ENCODE peak calls at places on chromosomes 1 and 21, in six cellular contexts. W, K, L, X, M and J are unnamed samples.

GRCh38 chr1:170791941-170792340 is 128.0 kb downstream of the PRRX1 start:
- DNase-seq in W (no peak), K (no peak), L (no peak), X (no peak), M (peak), J (peak)

GRCh38 chr1:107927815-107928214 is 37.2 kb downstream of the VAV3 start:
- DNase-seq in W (no peak), K (no peak), L (no peak), X (no peak), M (no peak), J (no peak)

GRCh38 chr1:11147371-11147770 is 41.8 kb upstream of the ANGPTL7 start:
- DNase-seq in W (no peak), K (no peak), L (no peak), X (no peak), M (no peak), J (peak)

GRCh38 chr1:163668472-163668871 is 346.7 kb downstream of the NUF2 start:
- DNase-seq in W (no peak), K (no peak), L (no peak), X (no peak), M (no peak), J (no peak)

GRCh38 chr1:196437671-196438070 is 170.6 kb downstream of the KCNT2 start:
- DNase-seq in W (no peak), K (no peak), L (no peak), X (no peak), M (no peak), J (no peak)

GRCh38 chr1:85327759-85328158 is 51.3 kb upstream of the BCL10 start:
- DNase-seq in W (no peak), K (no peak), L (no peak), X (no peak), M (no peak), J (no peak)

GRCh38 chr1:31814631-31815306 is 1.1 kb downstream of the SPOCD1 start:
- DNase-seq in W (no peak), K (no peak), L (no peak), X (no peak), M (peak), J (no peak)

GRCh38 chr1:54885863-54886723 is 902 bp downstream of the DHCR24 start:
- DNase-seq in W (peak), K (no peak), L (peak), X (no peak), M (peak), J (no peak)

GRCh38 chr1:26839779-26840178 is 13.3 kb downstream of the ZDHHC18 start:
- DNase-seq in W (no peak), K (no peak), L (no peak), X (no peak), M (no peak), J (no peak)

GRCh38 chr1:175479521-175480342 is 263.7 kb downstream of the TNR start:
- DNase-seq in W (no peak), K (no peak), L (peak), X (no peak), M (no peak), J (no peak)

GRCh38 chr1:220430059-220430458 is 97.9 kb upstream of the MARK1 start:
- DNase-seq in W (peak), K (no peak), L (peak), X (no peak), M (peak), J (no peak)

GRCh38 chr1:169486281-169486904 is 649 bp upstream of the SLC19A2 start:
- DNase-seq in W (peak), K (no peak), L (no peak), X (peak), M (peak), J (peak)

GRCh38 chr1:114320586-114320985 is 166.9 kb upstream of the SYT6 start:
- DNase-seq in W (no peak), K (no peak), L (peak), X (no peak), M (peak), J (peak)

GRCh38 chr1:103160281-103160680 is 52.0 kb upstream of the COL11A1 start:
- DNase-seq in W (no peak), K (no peak), L (peak), X (no peak), M (no peak), J (no peak)

GRCh38 chr1:220734571-220735326 is 13.4 kb upstream of the MTARC2 start:
- DNase-seq in W (no peak), K (no peak), L (peak), X (no peak), M (peak), J (peak)

GRCh38 chr1:55378582-55378981 is 163.4 kb upstream of the USP24 start:
- DNase-seq in W (peak), K (no peak), L (peak), X (no peak), M (peak), J (no peak)

GRCh38 chr1:208004851-208005250 is 93.9 kb upstream of the CD34 start:
- DNase-seq in W (no peak), K (no peak), L (no peak), X (no peak), M (peak), J (peak)

GRCh38 chr1:6077506-6077905 is 31.8 kb downstream of the KCNAB2 start:
- DNase-seq in W (peak), K (no peak), L (no peak), X (no peak), M (no peak), J (no peak)

GRCh38 chr1:39141925-39142324 is 62.6 kb upstream of the MACF1 start:
- DNase-seq in W (peak), K (no peak), L (no peak), X (no peak), M (peak), J (peak)

GRCh38 chr1:149844096-149844495 is 55.3 kb upstream of the BOLA1 start:
- DNase-seq in W (no peak), K (no peak), L (peak), X (peak), M (peak), J (peak)

GRCh38 chr1:100358210-100358609 is 5.9 kb downstream of the CDC14A start:
- DNase-seq in W (peak), K (no peak), L (no peak), X (peak), M (no peak), J (no peak)

GRCh38 chr21:31180256-31181088 is 142.2 kb upstream of the KRTAP19-8 start:
- DNase-seq in W (peak), K (no peak), L (peak), X (peak), M (peak), J (peak)

GRCh38 chr1:67460648-67461500 is 30.7 kb upstream of the SERBP1 start:
- DNase-seq in W (no peak), K (peak), L (peak), X (no peak), M (peak), J (peak)

GRCh38 chr1:21783679-21784603 is 992 bp upstream of the USP48 start:
- DNase-seq in W (peak), K (no peak), L (peak), X (peak), M (peak), J (no peak)

GRCh38 chr1:22652881-22653316 is at the start of gene C1QB:
- DNase-seq in W (no peak), K (peak), L (no peak), X (no peak), M (no peak), J (no peak)

GRCh38 chr1:88462481-88463261 is 221.4 kb upstream of the PKN2 start:
- DNase-seq in W (peak), K (peak), L (peak), X (no peak), M (peak), J (peak)

GRCh38 chr1:214439352-214440119 is 111.9 kb downstream of the PTPN14 start:
- DNase-seq in W (no peak), K (no peak), L (peak), X (peak), M (no peak), J (no peak)

GRCh38 chr1:240611619-240612490 is at the start of gene GREM2:
- DNase-seq in W (peak), K (no peak), L (peak), X (no peak), M (peak), J (peak)

GRCh38 chr1:19605884-19606442 is 38.1 kb upstream of the NBL1 start:
- DNase-seq in W (no peak), K (no peak), L (no peak), X (no peak), M (no peak), J (no peak)